ENCODE peak calls at places on chromosomes 13 and 19, in ten cellular contexts. One of them, this sample, is unnamed.
A peak's percentile ranks its signal among the peaks of the same experiment; 100 is the strongest.

GRCh38 chr13:30584332-30584731 is 33.4 kb upstream of the USPL1 start:
- DNase-seq in HFFc6: no peak
- DNase-seq in psoas muscle: no peak
- DNase-seq in AG10803: no peak
- DNase-seq in A549: no peak
- DNase-seq in astrocyte: no peak
- DNase-seq in HFF-Myc: no peak
- DNase-seq in suprapubic skin: no peak
- DNase-seq in activated CD8-positive, alpha-beta T cell treated with anti-CD3 and anti-CD28 coated beads for 36 hours: no peak
- DNase-seq in fibroblast of mammary gland: no peak
- DNase-seq in this sample: no peak

GRCh38 chr13:113360446-113360845 is 3.5 kb downstream of the GRTP1 start:
- DNase-seq in HFFc6: no peak
- DNase-seq in psoas muscle: no peak
- DNase-seq in AG10803: no peak
- DNase-seq in A549: no peak
- DNase-seq in astrocyte: no peak
- DNase-seq in HFF-Myc: no peak
- DNase-seq in suprapubic skin: no peak
- DNase-seq in activated CD8-positive, alpha-beta T cell treated with anti-CD3 and anti-CD28 coated beads for 36 hours: no peak
- DNase-seq in fibroblast of mammary gland: no peak
- DNase-seq in this sample: no peak

GRCh38 chr13:66469745-66470144 is 760.4 kb downstream of the PCDH9 start:
- DNase-seq in HFFc6: no peak
- DNase-seq in psoas muscle: no peak
- DNase-seq in AG10803: no peak
- DNase-seq in A549: no peak
- DNase-seq in astrocyte: no peak
- DNase-seq in HFF-Myc: no peak
- DNase-seq in suprapubic skin: no peak
- DNase-seq in activated CD8-positive, alpha-beta T cell treated with anti-CD3 and anti-CD28 coated beads for 36 hours: no peak
- DNase-seq in fibroblast of mammary gland: no peak
- DNase-seq in this sample: no peak

GRCh38 chr19:49217382-49217781 is 59.8 kb downstream of the TRPM4 start:
- DNase-seq in HFFc6: peak; percentile 15
- DNase-seq in psoas muscle: peak; percentile 78
- DNase-seq in AG10803: peak; percentile 28
- DNase-seq in A549: no peak
- DNase-seq in astrocyte: no peak
- DNase-seq in HFF-Myc: no peak
- DNase-seq in suprapubic skin: no peak
- DNase-seq in activated CD8-positive, alpha-beta T cell treated with anti-CD3 and anti-CD28 coated beads for 36 hours: no peak
- DNase-seq in fibroblast of mammary gland: no peak
- DNase-seq in this sample: no peak

GRCh38 chr13:106210327-106210726 is 325.1 kb downstream of the EFNB2 start:
- DNase-seq in HFFc6: no peak
- DNase-seq in psoas muscle: no peak
- DNase-seq in AG10803: no peak
- DNase-seq in A549: no peak
- DNase-seq in astrocyte: no peak
- DNase-seq in HFF-Myc: no peak
- DNase-seq in suprapubic skin: no peak
- DNase-seq in activated CD8-positive, alpha-beta T cell treated with anti-CD3 and anti-CD28 coated beads for 36 hours: no peak
- DNase-seq in fibroblast of mammary gland: no peak
- DNase-seq in this sample: no peak

GRCh38 chr13:110971486-110971885 is 56.6 kb upstream of the ANKRD10 start:
- DNase-seq in HFFc6: no peak
- DNase-seq in psoas muscle: no peak
- DNase-seq in AG10803: no peak
- DNase-seq in A549: no peak
- DNase-seq in astrocyte: no peak
- DNase-seq in HFF-Myc: no peak
- DNase-seq in suprapubic skin: no peak
- DNase-seq in activated CD8-positive, alpha-beta T cell treated with anti-CD3 and anti-CD28 coated beads for 36 hours: no peak
- DNase-seq in fibroblast of mammary gland: no peak
- DNase-seq in this sample: no peak

GRCh38 chr13:31697290-31697689 is 42.0 kb upstream of the RXFP2 start:
- DNase-seq in HFFc6: no peak
- DNase-seq in psoas muscle: no peak
- DNase-seq in AG10803: peak; percentile 24
- DNase-seq in A549: no peak
- DNase-seq in astrocyte: peak; percentile 23
- DNase-seq in HFF-Myc: peak; percentile 5
- DNase-seq in suprapubic skin: no peak
- DNase-seq in activated CD8-positive, alpha-beta T cell treated with anti-CD3 and anti-CD28 coated beads for 36 hours: no peak
- DNase-seq in fibroblast of mammary gland: peak; percentile 27
- DNase-seq in this sample: no peak

GRCh38 chr13:79098603-79099002 is 307.5 kb downstream of the RBM26 start:
- DNase-seq in HFFc6: no peak
- DNase-seq in psoas muscle: no peak
- DNase-seq in AG10803: no peak
- DNase-seq in A549: no peak
- DNase-seq in astrocyte: no peak
- DNase-seq in HFF-Myc: no peak
- DNase-seq in suprapubic skin: no peak
- DNase-seq in activated CD8-positive, alpha-beta T cell treated with anti-CD3 and anti-CD28 coated beads for 36 hours: no peak
- DNase-seq in fibroblast of mammary gland: no peak
- DNase-seq in this sample: no peak

DNA sequence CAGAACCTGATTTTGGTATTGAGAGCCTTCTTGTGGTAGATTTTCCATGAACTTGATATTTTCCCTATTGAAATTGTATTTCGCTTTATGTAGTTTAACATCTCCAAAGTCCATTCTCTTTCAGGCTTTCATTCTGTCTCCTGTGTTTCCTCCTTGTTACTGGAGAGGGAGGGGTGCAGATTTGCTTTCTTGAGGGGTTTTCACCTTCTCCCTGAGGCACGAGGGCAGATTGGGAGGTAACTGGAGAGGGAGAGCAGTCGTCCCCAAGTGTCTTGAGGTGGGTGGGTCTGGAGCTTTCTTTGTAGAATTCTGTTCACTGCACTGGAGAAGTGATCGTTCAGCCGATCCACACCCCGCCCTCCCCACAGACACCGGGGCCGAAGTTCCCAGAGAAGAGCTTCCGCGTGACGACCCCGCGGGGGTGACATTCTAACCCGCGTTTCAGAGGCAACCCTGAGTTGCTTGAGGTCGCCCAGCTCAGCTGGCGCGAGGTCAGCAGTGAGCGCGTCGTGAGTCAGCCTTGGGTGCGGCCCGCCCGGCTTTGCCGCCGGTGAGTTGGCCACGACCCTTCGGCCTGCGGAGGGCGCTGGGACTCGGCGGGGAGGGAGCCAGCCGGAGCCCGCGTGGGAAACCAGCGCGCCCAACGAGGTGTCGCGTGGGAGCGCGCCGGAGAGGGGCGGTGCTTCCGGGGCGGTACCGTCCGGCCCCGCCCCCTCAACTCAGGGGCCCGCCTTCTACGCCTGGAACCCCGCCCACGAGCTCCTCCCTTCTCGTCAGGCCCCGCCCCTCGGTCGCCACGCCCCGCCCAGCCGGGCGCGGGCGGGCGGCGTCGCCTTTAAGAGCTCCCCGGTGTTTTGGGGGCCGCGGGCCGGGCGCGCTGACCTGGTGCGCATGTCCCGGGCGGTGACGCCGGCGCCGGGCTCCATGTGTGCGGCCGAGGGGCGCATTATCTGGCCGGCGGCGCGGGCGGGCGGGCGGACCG is at the start of gene GATAD2A:
- DNase-seq in HFFc6: peak; percentile 90
- DNase-seq in psoas muscle: peak; percentile 98
- DNase-seq in AG10803: peak; percentile 94
- DNase-seq in A549: peak; percentile 87
- DNase-seq in astrocyte: peak; percentile 77
- DNase-seq in HFF-Myc: peak; percentile 61
- DNase-seq in suprapubic skin: peak; percentile 95
- DNase-seq in activated CD8-positive, alpha-beta T cell treated with anti-CD3 and anti-CD28 coated beads for 36 hours: peak; percentile 93
- DNase-seq in fibroblast of mammary gland: peak; percentile 94
- DNase-seq in this sample: peak; percentile 97
- TF ChIP-seq CTCF in HFFc6: peak; percentile 71
- TF ChIP-seq CTCF in psoas muscle: peak; percentile 32
- TF ChIP-seq CTCF in AG10803: peak; percentile 32
- TF ChIP-seq CTCF in A549: no peak
- TF ChIP-seq CTCF in astrocyte: no peak
- TF ChIP-seq CTCF in HFF-Myc: no peak
- TF ChIP-seq CTCF in suprapubic skin: peak; percentile 36
- TF ChIP-seq CTCF in activated CD8-positive, alpha-beta T cell treated with anti-CD3 and anti-CD28 coated beads for 36 hours: no peak
- TF ChIP-seq CTCF in fibroblast of mammary gland: no peak
- TF ChIP-seq CTCF in this sample: no peak

GRCh38 chr19:1279261-1279660 is 3.9 kb downstream of the FAM174C start:
- DNase-seq in HFFc6: no peak
- DNase-seq in psoas muscle: no peak
- DNase-seq in AG10803: no peak
- DNase-seq in A549: no peak
- DNase-seq in astrocyte: no peak
- DNase-seq in HFF-Myc: no peak
- DNase-seq in suprapubic skin: no peak
- DNase-seq in activated CD8-positive, alpha-beta T cell treated with anti-CD3 and anti-CD28 coated beads for 36 hours: no peak
- DNase-seq in fibroblast of mammary gland: no peak
- DNase-seq in this sample: no peak

GRCh38 chr19:1278074-1278473 is 2.7 kb downstream of the FAM174C start:
- DNase-seq in HFFc6: no peak
- DNase-seq in psoas muscle: no peak
- DNase-seq in AG10803: no peak
- DNase-seq in A549: no peak
- DNase-seq in astrocyte: no peak
- DNase-seq in HFF-Myc: no peak
- DNase-seq in suprapubic skin: no peak
- DNase-seq in activated CD8-positive, alpha-beta T cell treated with anti-CD3 and anti-CD28 coated beads for 36 hours: no peak
- DNase-seq in fibroblast of mammary gland: no peak
- DNase-seq in this sample: no peak

GRCh38 chr19:1277061-1277460 is 1.7 kb downstream of the FAM174C start:
- DNase-seq in HFFc6: no peak
- DNase-seq in psoas muscle: no peak
- DNase-seq in AG10803: no peak
- DNase-seq in A549: no peak
- DNase-seq in astrocyte: no peak
- DNase-seq in HFF-Myc: no peak
- DNase-seq in suprapubic skin: no peak
- DNase-seq in activated CD8-positive, alpha-beta T cell treated with anti-CD3 and anti-CD28 coated beads for 36 hours: no peak
- DNase-seq in fibroblast of mammary gland: no peak
- DNase-seq in this sample: no peak

GRCh38 chr19:1279782-1280341 is 4.5 kb downstream of the FAM174C start:
- DNase-seq in HFFc6: peak; percentile 74
- DNase-seq in psoas muscle: peak; percentile 91
- DNase-seq in AG10803: peak; percentile 76
- DNase-seq in A549: peak; percentile 83
- DNase-seq in astrocyte: peak; percentile 42
- DNase-seq in HFF-Myc: peak; percentile 57
- DNase-seq in suprapubic skin: peak; percentile 87
- DNase-seq in activated CD8-positive, alpha-beta T cell treated with anti-CD3 and anti-CD28 coated beads for 36 hours: peak; percentile 87
- DNase-seq in fibroblast of mammary gland: peak; percentile 84
- DNase-seq in this sample: peak; percentile 82

DNA sequence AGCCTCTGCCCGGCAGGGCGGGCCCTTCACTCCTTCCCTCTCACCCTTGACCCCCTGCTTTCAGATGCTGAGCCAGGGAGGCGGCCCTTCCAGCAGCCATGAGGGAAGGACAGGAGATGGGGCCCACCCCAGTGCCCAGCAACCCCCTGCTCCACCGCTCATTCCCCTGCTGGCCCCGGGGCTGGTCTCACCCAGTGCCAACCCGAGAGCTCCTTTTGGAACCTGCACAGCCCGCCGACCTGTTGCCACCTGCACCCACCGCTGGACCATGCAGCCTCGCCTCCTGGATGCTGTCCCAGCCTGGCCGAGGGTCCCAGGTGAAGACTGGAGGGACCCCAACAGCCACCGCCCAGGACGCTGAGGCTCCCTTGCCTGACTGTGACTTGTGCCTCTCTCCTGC is 3.4 kb downstream of the FAM174C start:
- DNase-seq in HFFc6: no peak
- DNase-seq in psoas muscle: peak; percentile 63
- DNase-seq in AG10803: no peak
- DNase-seq in A549: no peak
- DNase-seq in astrocyte: no peak
- DNase-seq in HFF-Myc: no peak
- DNase-seq in suprapubic skin: no peak
- DNase-seq in activated CD8-positive, alpha-beta T cell treated with anti-CD3 and anti-CD28 coated beads for 36 hours: no peak
- DNase-seq in fibroblast of mammary gland: no peak
- DNase-seq in this sample: no peak
- TF ChIP-seq CTCF in HFFc6: no peak
- TF ChIP-seq CTCF in psoas muscle: no peak
- TF ChIP-seq CTCF in AG10803: no peak
- TF ChIP-seq CTCF in A549: no peak
- TF ChIP-seq CTCF in astrocyte: no peak
- TF ChIP-seq CTCF in HFF-Myc: no peak
- TF ChIP-seq CTCF in suprapubic skin: no peak
- TF ChIP-seq CTCF in activated CD8-positive, alpha-beta T cell treated with anti-CD3 and anti-CD28 coated beads for 36 hours: no peak
- TF ChIP-seq CTCF in fibroblast of mammary gland: no peak
- TF ChIP-seq CTCF in this sample: no peak

DNA sequence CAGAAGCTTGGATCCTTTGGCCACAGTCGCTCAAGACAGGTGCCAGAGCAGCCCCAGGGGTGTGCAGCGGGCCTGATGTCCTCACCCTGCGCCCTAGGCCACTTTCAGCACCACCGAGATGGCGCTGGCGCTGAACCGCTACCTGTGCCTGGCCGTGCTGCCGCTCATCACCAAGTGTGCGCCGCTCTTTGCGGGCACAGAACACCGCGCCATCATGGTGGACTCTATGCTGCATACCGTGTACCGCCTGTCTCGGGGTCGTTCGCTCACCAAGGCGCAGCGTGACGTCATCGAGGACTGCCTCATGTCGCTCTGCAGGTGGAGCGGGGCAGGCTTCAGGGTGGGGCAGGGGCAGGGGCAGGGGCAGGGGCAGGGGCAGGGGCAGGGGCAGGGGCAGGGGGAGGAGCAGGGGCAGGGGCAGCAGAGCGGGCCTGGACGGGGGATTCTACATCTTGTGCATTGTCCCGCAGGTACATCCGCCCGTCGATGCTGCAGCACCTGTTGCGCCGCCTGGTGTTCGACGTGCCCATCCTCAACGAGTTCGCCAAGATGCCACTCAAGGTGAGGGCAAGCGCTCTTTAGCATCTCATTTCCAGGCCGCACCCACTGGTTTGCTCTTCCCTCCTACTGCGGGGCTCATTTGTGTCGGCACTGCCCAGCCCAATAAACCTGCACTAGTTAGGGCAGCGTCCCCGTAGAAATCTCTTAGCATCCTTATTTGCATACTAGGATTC is 69.1 kb downstream of the RYR1 start:
- DNase-seq in HFFc6: no peak
- DNase-seq in psoas muscle: no peak
- DNase-seq in AG10803: no peak
- DNase-seq in A549: peak; percentile 85
- DNase-seq in astrocyte: no peak
- DNase-seq in HFF-Myc: no peak
- DNase-seq in suprapubic skin: no peak
- DNase-seq in activated CD8-positive, alpha-beta T cell treated with anti-CD3 and anti-CD28 coated beads for 36 hours: no peak
- DNase-seq in fibroblast of mammary gland: no peak
- DNase-seq in this sample: peak; percentile 69
- TF ChIP-seq CTCF in HFFc6: no peak
- TF ChIP-seq CTCF in psoas muscle: no peak
- TF ChIP-seq CTCF in AG10803: no peak
- TF ChIP-seq CTCF in A549: peak; percentile 45
- TF ChIP-seq CTCF in astrocyte: no peak
- TF ChIP-seq CTCF in HFF-Myc: no peak
- TF ChIP-seq CTCF in suprapubic skin: no peak
- TF ChIP-seq CTCF in activated CD8-positive, alpha-beta T cell treated with anti-CD3 and anti-CD28 coated beads for 36 hours: no peak
- TF ChIP-seq CTCF in fibroblast of mammary gland: no peak
- TF ChIP-seq CTCF in this sample: no peak

GRCh38 chr13:97074618-97075017 is 80.3 kb upstream of the OXGR1 start:
- DNase-seq in HFFc6: no peak
- DNase-seq in psoas muscle: no peak
- DNase-seq in AG10803: no peak
- DNase-seq in A549: no peak
- DNase-seq in astrocyte: no peak
- DNase-seq in HFF-Myc: no peak
- DNase-seq in suprapubic skin: no peak
- DNase-seq in activated CD8-positive, alpha-beta T cell treated with anti-CD3 and anti-CD28 coated beads for 36 hours: no peak
- DNase-seq in fibroblast of mammary gland: no peak
- DNase-seq in this sample: no peak

GRCh38 chr13:97076898-97077297 is 82.6 kb upstream of the OXGR1 start:
- DNase-seq in HFFc6: no peak
- DNase-seq in psoas muscle: no peak
- DNase-seq in AG10803: no peak
- DNase-seq in A549: no peak
- DNase-seq in astrocyte: no peak
- DNase-seq in HFF-Myc: no peak
- DNase-seq in suprapubic skin: no peak
- DNase-seq in activated CD8-positive, alpha-beta T cell treated with anti-CD3 and anti-CD28 coated beads for 36 hours: no peak
- DNase-seq in fibroblast of mammary gland: peak; percentile 14
- DNase-seq in this sample: no peak

GRCh38 chr13:97079726-97080125 is 85.5 kb upstream of the OXGR1 start:
- DNase-seq in HFFc6: no peak
- DNase-seq in psoas muscle: no peak
- DNase-seq in AG10803: no peak
- DNase-seq in A549: no peak
- DNase-seq in astrocyte: no peak
- DNase-seq in HFF-Myc: no peak
- DNase-seq in suprapubic skin: no peak
- DNase-seq in activated CD8-positive, alpha-beta T cell treated with anti-CD3 and anti-CD28 coated beads for 36 hours: no peak
- DNase-seq in fibroblast of mammary gland: no peak
- DNase-seq in this sample: no peak
- TF ChIP-seq CTCF in HFFc6: no peak
- TF ChIP-seq CTCF in psoas muscle: no peak
- TF ChIP-seq CTCF in AG10803: no peak
- TF ChIP-seq CTCF in A549: no peak
- TF ChIP-seq CTCF in astrocyte: no peak
- TF ChIP-seq CTCF in HFF-Myc: no peak
- TF ChIP-seq CTCF in suprapubic skin: no peak
- TF ChIP-seq CTCF in activated CD8-positive, alpha-beta T cell treated with anti-CD3 and anti-CD28 coated beads for 36 hours: no peak
- TF ChIP-seq CTCF in fibroblast of mammary gland: no peak
- TF ChIP-seq CTCF in this sample: no peak